ENCODE peak calls at places on chromosome 13, in six cellular contexts. P, N, K, O, B and R are unnamed samples.

GRCh38 chr13:94176576-94176975 is 302.9 kb downstream of the DCT start:
- DNase-seq in P (no peak), N (peak), K (no peak), O (no peak), B (no peak), R (no peak)

GRCh38 chr13:21060063-21060826 is 1.1 kb downstream of the LATS2 start:
- DNase-seq in P (no peak), N (peak), K (no peak), O (peak), B (peak), R (peak)

GRCh38 chr13:31733066-31733465 is 6.3 kb upstream of the RXFP2 start:
- DNase-seq in P (no peak), N (peak), K (no peak), O (no peak), B (no peak), R (no peak)

GRCh38 chr13:102401755-102402154 is at the start of gene FGF14:
- DNase-seq in P (no peak), N (no peak), K (no peak), O (no peak), B (no peak), R (no peak)

GRCh38 chr13:26247608-26248007 is 6.3 kb upstream of the CDK8 start:
- DNase-seq in P (no peak), N (peak), K (no peak), O (no peak), B (no peak), R (no peak)

GRCh38 chr13:113374511-113375175 is 10.7 kb upstream of the GRTP1 start:
- DNase-seq in P (no peak), N (no peak), K (no peak), O (no peak), B (no peak), R (no peak)

GRCh38 chr13:99572921-99573320 is 71.6 kb downstream of the TM9SF2 start:
- DNase-seq in P (no peak), N (peak), K (no peak), O (no peak), B (no peak), R (peak)

GRCh38 chr13:60448907-60449510 is 52.0 kb downstream of the TDRD3 start:
- DNase-seq in P (no peak), N (peak), K (no peak), O (no peak), B (no peak), R (peak)

GRCh38 chr13:40440990-40441820 is 225.2 kb downstream of the FOXO1 start:
- DNase-seq in P (peak), N (peak), K (no peak), O (no peak), B (no peak), R (no peak)

GRCh38 chr13:35983206-35983605 is 148.0 kb downstream of the DCLK1 start:
- DNase-seq in P (no peak), N (no peak), K (no peak), O (no peak), B (no peak), R (no peak)

GRCh38 chr13:95160112-95160906 is 140.9 kb downstream of the ABCC4 start:
- DNase-seq in P (no peak), N (peak), K (no peak), O (no peak), B (no peak), R (peak)

GRCh38 chr13:72405441-72405840 is 322.0 kb downstream of the MZT1 start:
- DNase-seq in P (no peak), N (no peak), K (no peak), O (no peak), B (no peak), R (no peak)

GRCh38 chr13:70864731-70865130 is 756.5 kb upstream of the KLHL1 start:
- DNase-seq in P (no peak), N (no peak), K (no peak), O (no peak), B (no peak), R (no peak)

GRCh38 chr13:35367586-35367985 is 108.9 kb downstream of the MAB21L1 start:
- DNase-seq in P (no peak), N (no peak), K (no peak), O (no peak), B (no peak), R (no peak)

GRCh38 chr13:42747399-42747873 is 33.9 kb upstream of the FAM216B start:
- DNase-seq in P (peak), N (peak), K (no peak), O (no peak), B (no peak), R (peak)

GRCh38 chr13:45295536-45295935 is 45.4 kb downstream of the TPT1 start:
- DNase-seq in P (no peak), N (peak), K (no peak), O (no peak), B (no peak), R (peak)

GRCh38 chr13:37109080-37109678 is 3.7 kb upstream of the CSNK1A1L start:
- DNase-seq in P (peak), N (peak), K (no peak), O (no peak), B (no peak), R (peak)

GRCh38 chr13:92103673-92104296 is 705.4 kb downstream of the GPC5 start:
- DNase-seq in P (no peak), N (peak), K (no peak), O (no peak), B (no peak), R (no peak)

GRCh38 chr13:89514534-89515312 is 1832.8 kb upstream of the MIR17HG start:
- DNase-seq in P (peak), N (peak), K (peak), O (peak), B (no peak), R (no peak)

GRCh38 chr13:64154514-64154913 is 2738.9 kb upstream of the PCDH20 start:
- DNase-seq in P (no peak), N (peak), K (no peak), O (no peak), B (no peak), R (peak)

GRCh38 chr13:80473695-80474094 is 132.8 kb upstream of the SPRY2 start:
- DNase-seq in P (peak), N (peak), K (no peak), O (no peak), B (no peak), R (peak)

GRCh38 chr13:111251646-111252448 is 68.6 kb upstream of the TEX29 start:
- DNase-seq in P (no peak), N (no peak), K (no peak), O (no peak), B (no peak), R (peak)

GRCh38 chr13:66659291-66660012 is 570.7 kb downstream of the PCDH9 start:
- DNase-seq in P (no peak), N (peak), K (no peak), O (no peak), B (no peak), R (peak)

GRCh38 chr13:98327326-98328314 is 150.6 kb upstream of the RNF113B start:
- DNase-seq in P (no peak), N (peak), K (no peak), O (peak), B (no peak), R (peak)

GRCh38 chr13:63279136-63279535 is 1863.5 kb upstream of the PCDH20 start:
- DNase-seq in P (no peak), N (no peak), K (no peak), O (no peak), B (no peak), R (no peak)

GRCh38 chr13:28392428-28392827 is 102.5 kb downstream of the FLT1 start:
- DNase-seq in P (peak), N (peak), K (no peak), O (no peak), B (no peak), R (no peak)

GRCh38 chr13:35472308-35473008 is 4.0 kb downstream of the MAB21L1 start:
- DNase-seq in P (no peak), N (no peak), K (no peak), O (no peak), B (no peak), R (peak)

GRCh38 chr13:79287994-79288795 is 117.9 kb downstream of the RBM26 start:
- DNase-seq in P (no peak), N (peak), K (no peak), O (no peak), B (no peak), R (no peak)

GRCh38 chr13:99041788-99042187 is 63.9 kb upstream of the DOCK9 start:
- DNase-seq in P (no peak), N (no peak), K (no peak), O (no peak), B (no peak), R (no peak)

GRCh38 chr13:51924756-51925544 is 63.2 kb downstream of the CCDC70 start:
- DNase-seq in P (no peak), N (no peak), K (no peak), O (no peak), B (peak), R (no peak)

GRCh38 chr13:40388617-40389016 is 277.8 kb downstream of the FOXO1 start:
- DNase-seq in P (peak), N (no peak), K (no peak), O (no peak), B (no peak), R (no peak)

GRCh38 chr13:40770609-40770933 is 419 bp downstream of the MRPS31 start:
- DNase-seq in P (no peak), N (no peak), K (no peak), O (no peak), B (no peak), R (no peak)

GRCh38 chr13:73273737-73274136 is 214.9 kb downstream of the KLF5 start:
- DNase-seq in P (no peak), N (peak), K (no peak), O (no peak), B (no peak), R (peak)

GRCh38 chr13:47396915-47397314 is 500.1 kb upstream of the HTR2A start:
- DNase-seq in P (no peak), N (no peak), K (no peak), O (peak), B (no peak), R (no peak)

GRCh38 chr13:31052478-31052877 is 109.2 kb downstream of the HSPH1 start:
- DNase-seq in P (no peak), N (no peak), K (no peak), O (no peak), B (no peak), R (no peak)

GRCh38 chr13:75279834-75280369 is 202.1 kb downstream of the TBC1D4 start:
- DNase-seq in P (no peak), N (peak), K (no peak), O (no peak), B (no peak), R (no peak)

GRCh38 chr13:113489549-113490495 is 689 bp downstream of the DCUN1D2 start:
- DNase-seq in P (no peak), N (peak), K (peak), O (peak), B (no peak), R (peak)

GRCh38 chr13:102328909-102329308 is 72.9 kb downstream of the FGF14 start:
- DNase-seq in P (no peak), N (no peak), K (no peak), O (no peak), B (no peak), R (no peak)

GRCh38 chr13:49560270-49561063 is 24.9 kb downstream of the RCBTB1 start:
- DNase-seq in P (no peak), N (peak), K (no peak), O (peak), B (no peak), R (peak)